ENCODE peak calls at places on chromosome 22, in four cellular contexts. One of them, this sample, is unnamed.

GRCh38 chr22:22720201-22720723 is 75.8 kb downstream of the GGTLC2 start:
- DNase-seq in adrenal gland: no peak
- DNase-seq in SJSA1: no peak
- DNase-seq in right lobe of liver: no peak
- DNase-seq in this sample: no peak

GRCh38 chr22:47836957-47837356 is 1074.5 kb downstream of the TBC1D22A start:
- DNase-seq in adrenal gland: no peak
- DNase-seq in SJSA1: peak
- DNase-seq in right lobe of liver: no peak
- DNase-seq in this sample: no peak

GRCh38 chr22:17218341-17218740 is 894 bp downstream of the ADA2 start:
- DNase-seq in adrenal gland: no peak
- DNase-seq in SJSA1: no peak
- DNase-seq in right lobe of liver: peak
- DNase-seq in this sample: no peak

GRCh38 chr22:32926600-32926999 is 125.1 kb downstream of the TIMP3 start:
- DNase-seq in adrenal gland: no peak
- DNase-seq in SJSA1: no peak
- DNase-seq in right lobe of liver: no peak
- DNase-seq in this sample: no peak

GRCh38 chr22:23500508-23501208 is 79.4 kb downstream of the IGLL1 start:
- DNase-seq in adrenal gland: no peak
- DNase-seq in SJSA1: no peak
- DNase-seq in right lobe of liver: no peak
- DNase-seq in this sample: no peak

GRCh38 chr22:25841775-25842174 is 99.8 kb downstream of the MYO18B start:
- DNase-seq in adrenal gland: no peak
- DNase-seq in SJSA1: peak
- DNase-seq in right lobe of liver: no peak
- DNase-seq in this sample: no peak

GRCh38 chr22:26367402-26368245 is 61.4 kb upstream of the ASPHD2 start:
- DNase-seq in adrenal gland: peak
- DNase-seq in SJSA1: no peak
- DNase-seq in right lobe of liver: no peak
- DNase-seq in this sample: no peak

GRCh38 chr22:27573280-27573711 is 228.3 kb downstream of the MN1 start:
- DNase-seq in adrenal gland: no peak
- DNase-seq in SJSA1: no peak
- DNase-seq in right lobe of liver: no peak
- DNase-seq in this sample: no peak

GRCh38 chr22:23216331-23217170 is 36.2 kb downstream of the BCR start:
- DNase-seq in adrenal gland: no peak
- DNase-seq in SJSA1: no peak
- DNase-seq in right lobe of liver: peak
- DNase-seq in this sample: no peak

GRCh38 chr22:49404576-49405199 is 423.0 kb downstream of the BRD1 start:
- DNase-seq in adrenal gland: no peak
- DNase-seq in SJSA1: peak
- DNase-seq in right lobe of liver: no peak
- DNase-seq in this sample: no peak

GRCh38 chr22:17422736-17423343 is 53.6 kb downstream of the CECR2 start:
- DNase-seq in adrenal gland: no peak
- DNase-seq in SJSA1: no peak
- DNase-seq in right lobe of liver: no peak
- DNase-seq in this sample: no peak

GRCh38 chr22:38843716-38844660 is at the start of gene NPTXR:
- DNase-seq in adrenal gland: peak
- DNase-seq in SJSA1: peak
- DNase-seq in right lobe of liver: peak
- DNase-seq in this sample: peak

GRCh38 chr22:26416670-26417270 is 12.3 kb upstream of the ASPHD2 start:
- DNase-seq in adrenal gland: no peak
- DNase-seq in SJSA1: peak
- DNase-seq in right lobe of liver: no peak
- DNase-seq in this sample: no peak

GRCh38 chr22:49979587-49980264 is 19.2 kb downstream of the PIM3 start:
- DNase-seq in adrenal gland: no peak
- DNase-seq in SJSA1: no peak
- DNase-seq in right lobe of liver: peak
- DNase-seq in this sample: no peak

GRCh38 chr22:48627203-48627602 is 1200.5 kb downstream of the BRD1 start:
- DNase-seq in adrenal gland: no peak
- DNase-seq in SJSA1: peak
- DNase-seq in right lobe of liver: no peak
- DNase-seq in this sample: no peak

GRCh38 chr22:17943533-17944204 is 80.7 kb downstream of the MICAL3 start:
- DNase-seq in adrenal gland: no peak
- DNase-seq in SJSA1: no peak
- DNase-seq in right lobe of liver: no peak
- DNase-seq in this sample: no peak

GRCh38 chr22:39900306-39901227 is at the start of gene GRAP2:
- DNase-seq in adrenal gland: no peak
- DNase-seq in SJSA1: no peak
- DNase-seq in right lobe of liver: no peak
- DNase-seq in this sample: no peak

GRCh38 chr22:44266811-44267760 is 45.7 kb downstream of the SHISAL1 start:
- DNase-seq in adrenal gland: no peak
- DNase-seq in SJSA1: no peak
- DNase-seq in right lobe of liver: no peak
- DNase-seq in this sample: no peak

GRCh38 chr22:22178566-22178965 is 66.0 kb upstream of the VPREB1 start:
- DNase-seq in adrenal gland: no peak
- DNase-seq in SJSA1: no peak
- DNase-seq in right lobe of liver: no peak
- DNase-seq in this sample: no peak

GRCh38 chr22:19086944-19087343 is 35.3 kb downstream of the DGCR2 start:
- DNase-seq in adrenal gland: no peak
- DNase-seq in SJSA1: no peak
- DNase-seq in right lobe of liver: no peak
- DNase-seq in this sample: no peak

GRCh38 chr22:44372611-44373010 is 59.9 kb upstream of the SHISAL1 start:
- DNase-seq in adrenal gland: no peak
- DNase-seq in SJSA1: no peak
- DNase-seq in right lobe of liver: peak
- DNase-seq in this sample: no peak

GRCh38 chr22:33923033-33923432 is 2.8 kb upstream of the LARGE1 start:
- DNase-seq in adrenal gland: no peak
- DNase-seq in SJSA1: no peak
- DNase-seq in right lobe of liver: no peak
- DNase-seq in this sample: no peak

GRCh38 chr22:44455151-44455962 is 42.7 kb downstream of the RTL6 start:
- DNase-seq in adrenal gland: no peak
- DNase-seq in SJSA1: no peak
- DNase-seq in right lobe of liver: no peak
- DNase-seq in this sample: no peak

GRCh38 chr22:43999378-43999777 is 24.7 kb upstream of the PARVB start:
- DNase-seq in adrenal gland: no peak
- DNase-seq in SJSA1: no peak
- DNase-seq in right lobe of liver: no peak
- DNase-seq in this sample: no peak

GRCh38 chr22:39173787-39174497 is 21.5 kb upstream of the CBX7 start:
- DNase-seq in adrenal gland: no peak
- DNase-seq in SJSA1: no peak
- DNase-seq in right lobe of liver: no peak
- DNase-seq in this sample: no peak

GRCh38 chr22:28750471-28750881 is 8.6 kb downstream of the HSCB start:
- DNase-seq in adrenal gland: no peak
- DNase-seq in SJSA1: no peak
- DNase-seq in right lobe of liver: no peak
- DNase-seq in this sample: no peak

GRCh38 chr22:32448980-32449379 is 15.3 kb downstream of the BPIFC start:
- DNase-seq in adrenal gland: no peak
- DNase-seq in SJSA1: no peak
- DNase-seq in right lobe of liver: no peak
- DNase-seq in this sample: no peak

GRCh38 chr22:17205432-17205831 is 13.8 kb downstream of the ADA2 start:
- DNase-seq in adrenal gland: no peak
- DNase-seq in SJSA1: no peak
- DNase-seq in right lobe of liver: no peak
- DNase-seq in this sample: no peak

GRCh38 chr22:28112548-28113043 is 193.5 kb upstream of the PITPNB start:
- DNase-seq in adrenal gland: peak
- DNase-seq in SJSA1: no peak
- DNase-seq in right lobe of liver: no peak
- DNase-seq in this sample: peak

GRCh38 chr22:27512283-27512761 is 289.2 kb downstream of the MN1 start:
- DNase-seq in adrenal gland: peak
- DNase-seq in SJSA1: peak
- DNase-seq in right lobe of liver: no peak
- DNase-seq in this sample: peak

GRCh38 chr22:32708835-32709234 is 92.7 kb upstream of the TIMP3 start:
- DNase-seq in adrenal gland: no peak
- DNase-seq in SJSA1: no peak
- DNase-seq in right lobe of liver: no peak
- DNase-seq in this sample: no peak

GRCh38 chr22:48366056-48366455 is 1461.6 kb downstream of the BRD1 start:
- DNase-seq in adrenal gland: no peak
- DNase-seq in SJSA1: no peak
- DNase-seq in right lobe of liver: no peak
- DNase-seq in this sample: no peak

GRCh38 chr22:27718186-27719032 is 83.1 kb downstream of the MN1 start:
- DNase-seq in adrenal gland: peak
- DNase-seq in SJSA1: peak
- DNase-seq in right lobe of liver: peak
- DNase-seq in this sample: peak

GRCh38 chr22:11307996-11308395 is 4220.0 kb upstream of the OR11H1 start:
- DNase-seq in adrenal gland: no peak
- DNase-seq in SJSA1: no peak
- DNase-seq in right lobe of liver: no peak
- DNase-seq in this sample: no peak

GRCh38 chr22:37802310-37803194 is 5.2 kb upstream of the GCAT start:
- DNase-seq in adrenal gland: peak
- DNase-seq in SJSA1: no peak
- DNase-seq in right lobe of liver: peak
- DNase-seq in this sample: peak
- H3K4me3 ChIP-seq in adrenal gland: peak
- H3K4me3 ChIP-seq in SJSA1: peak
- H3K4me3 ChIP-seq in right lobe of liver: peak
- H3K4me3 ChIP-seq in this sample: peak

DNA sequence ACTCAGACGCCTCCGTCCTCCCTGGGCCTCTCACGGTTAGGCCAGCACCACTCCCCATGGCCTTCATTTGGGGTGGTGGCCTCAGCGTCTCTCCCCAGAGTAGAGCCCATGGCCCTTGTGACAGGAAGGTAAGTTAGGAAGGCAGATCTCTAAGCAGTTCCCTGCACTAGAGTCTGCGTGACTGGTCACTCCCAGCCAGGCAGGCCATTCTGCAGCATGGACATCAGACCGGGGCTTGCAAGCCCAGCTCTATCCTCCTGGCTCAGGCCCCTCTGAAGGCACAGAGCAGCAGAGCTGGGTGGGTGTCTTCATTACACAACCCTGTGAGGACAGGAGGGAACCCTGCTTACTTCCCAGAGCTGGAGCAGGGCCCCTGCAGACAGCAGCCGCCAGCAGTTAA is 77.4 kb downstream of the PIWIL3 start:
- DNase-seq in adrenal gland: no peak
- DNase-seq in SJSA1: no peak
- DNase-seq in right lobe of liver: no peak
- DNase-seq in this sample: no peak
- H3K27ac ChIP-seq in adrenal gland: no peak
- H3K27ac ChIP-seq in SJSA1: no peak
- H3K27ac ChIP-seq in right lobe of liver: no peak
- H3K27ac ChIP-seq in this sample: no peak

GRCh38 chr22:46072981-46073682 is 77.2 kb upstream of the PPARA start:
- DNase-seq in adrenal gland: peak
- DNase-seq in SJSA1: no peak
- DNase-seq in right lobe of liver: peak
- DNase-seq in this sample: peak

GRCh38 chr22:46073683-46074504 is 76.4 kb upstream of the PPARA start:
- DNase-seq in adrenal gland: peak
- DNase-seq in SJSA1: no peak
- DNase-seq in right lobe of liver: peak
- DNase-seq in this sample: peak

GRCh38 chr22:46075764-46076531 is 74.4 kb upstream of the PPARA start:
- DNase-seq in adrenal gland: peak
- DNase-seq in SJSA1: no peak
- DNase-seq in right lobe of liver: peak
- DNase-seq in this sample: peak

GRCh38 chr22:46076651-46077339 is 73.5 kb upstream of the PPARA start:
- DNase-seq in adrenal gland: peak
- DNase-seq in SJSA1: peak
- DNase-seq in right lobe of liver: peak
- DNase-seq in this sample: peak

DNA sequence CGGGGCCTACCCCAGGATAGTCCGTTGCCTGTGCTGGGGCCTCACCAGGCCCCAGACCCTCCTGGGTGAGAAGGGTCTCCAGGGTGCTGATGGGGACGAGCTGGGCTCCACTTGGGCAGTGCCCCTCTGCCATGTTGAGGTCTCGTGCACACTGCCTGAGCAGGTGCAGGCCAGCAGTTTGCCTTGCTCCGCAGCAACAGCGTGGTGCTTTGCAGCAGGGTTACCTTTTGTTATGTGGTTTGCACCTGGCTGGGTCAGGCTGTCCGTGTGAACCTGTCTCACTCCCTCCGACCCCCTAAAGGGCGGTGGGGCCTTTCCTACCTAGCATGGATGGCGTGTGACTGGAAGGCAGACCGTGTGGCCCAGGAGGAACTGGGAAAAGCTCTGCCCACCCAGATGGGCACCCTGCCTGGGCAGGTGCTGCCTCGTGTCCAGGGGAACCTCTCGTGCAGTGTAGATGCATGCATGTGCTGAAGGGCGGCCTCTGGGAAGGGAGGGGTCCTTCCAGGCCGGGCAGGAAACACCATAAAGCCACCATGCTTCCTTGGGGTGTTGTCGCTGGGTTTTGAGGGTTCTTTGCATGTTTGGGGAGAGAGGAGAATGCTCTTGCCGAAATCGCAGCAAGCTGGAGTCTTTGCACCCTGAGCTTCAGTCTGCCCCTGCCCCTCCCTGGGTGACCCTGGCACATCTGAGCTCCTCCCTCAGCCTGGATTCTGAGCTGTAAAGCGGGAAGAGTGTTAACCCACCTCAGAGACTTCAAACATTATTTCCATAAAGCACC is 75.4 kb upstream of the PPARA start:
- DNase-seq in adrenal gland: peak
- DNase-seq in SJSA1: no peak
- DNase-seq in right lobe of liver: peak
- DNase-seq in this sample: peak
- H3K4me3 ChIP-seq in adrenal gland: no peak
- H3K4me3 ChIP-seq in SJSA1: peak
- H3K4me3 ChIP-seq in right lobe of liver: peak
- H3K4me3 ChIP-seq in this sample: peak

GRCh38 chr22:41382610-41383009 is 868 bp downstream of the TEF start:
- DNase-seq in adrenal gland: peak
- DNase-seq in SJSA1: no peak
- DNase-seq in right lobe of liver: no peak
- DNase-seq in this sample: no peak
- H3K27ac ChIP-seq in adrenal gland: peak
- H3K27ac ChIP-seq in SJSA1: no peak
- H3K27ac ChIP-seq in right lobe of liver: peak
- H3K27ac ChIP-seq in this sample: peak

This sample was measured in uterus.